ENCODE peak calls at places on chromosomes 1 and 21, in five cellular contexts. G, A, I, Z and P are unnamed samples.

GRCh38 chr1:5562331-5562730 is 429.9 kb downstream of the NPHP4 start:
- DNase-seq in G (no peak), Z (no peak), A (no peak), I (no peak), P (no peak)

GRCh38 chr1:116254776-116255175 is 118.3 kb upstream of the ATP1A1 start:
- DNase-seq in A (no peak), G (no peak), Z (no peak), I (no peak), P (no peak)

GRCh38 chr1:35899941-35900340 is 16.9 kb downstream of the AGO1 start:
- DNase-seq in Z (no peak), A (no peak), I (no peak), G (no peak), P (no peak)

GRCh38 chr1:29490204-29490934 is 254.0 kb downstream of the PTPRU start:
- DNase-seq in Z (no peak), I (no peak), A (no peak), G (no peak), P (no peak)

GRCh38 chr1:23111600-23112535 is 56.8 kb downstream of the LUZP1 start:
- DNase-seq in G (no peak), I (no peak), Z (no peak), A (no peak), P (no peak)

GRCh38 chr1:223700388-223700918 is 11.9 kb upstream of the CAPN2 start:
- DNase-seq in A (no peak), I (no peak), G (no peak), Z (no peak), P (no peak)

GRCh38 chr1:119659628-119660027 is 11.6 kb upstream of the ZNF697 start:
- DNase-seq in Z (no peak), A (peak; percentile 37), G (no peak), I (no peak), P (no peak)

GRCh38 chr1:92030701-92031107 is 919 bp downstream of the EPHX4 start:
- DNase-seq in G (no peak), Z (no peak), A (no peak), I (no peak), P (peak; percentile 72)

GRCh38 chr1:1020415-1021009 is 592 bp downstream of the AGRN start:
- DNase-seq in A (no peak), G (no peak), Z (no peak), I (no peak), P (no peak)

GRCh38 chr1:244163861-244164562 is 112.9 kb downstream of the ZBTB18 start:
- DNase-seq in G (no peak), Z (no peak), A (peak; percentile 55), I (no peak), P (peak; percentile 93)

GRCh38 chr1:210394281-210394798 is 65.6 kb downstream of the HHAT start:
- DNase-seq in I (no peak), G (no peak), Z (no peak), A (no peak), P (peak; percentile 66)

GRCh38 chr1:242530761-242531160 is 6.3 kb upstream of the PLD5 start:
- DNase-seq in A (no peak), Z (no peak), G (no peak), I (no peak), P (peak; percentile 98)

GRCh38 chr1:52534928-52535764 is 17.7 kb downstream of the TUT4 start:
- DNase-seq in Z (no peak), A (no peak), I (no peak), G (no peak), P (no peak)

GRCh38 chr1:185768371-185768770 is 34.2 kb downstream of the HMCN1 start:
- DNase-seq in I (no peak), G (no peak), Z (no peak), A (no peak), P (peak; percentile 78)

GRCh38 chr1:1067284-1068076 is 6.6 kb downstream of the RNF223 start:
- DNase-seq in Z (no peak), G (peak; percentile 86), A (no peak), I (no peak), P (no peak)

GRCh38 chr1:10602936-10603335 is 128.2 kb downstream of the PEX14 start:
- DNase-seq in G (no peak), I (no peak), Z (no peak), A (no peak), P (no peak)

GRCh38 chr1:157348538-157349480 is 203.5 kb downstream of the FCRL5 start:
- DNase-seq in Z (no peak), A (no peak), G (no peak), I (no peak), P (no peak)

GRCh38 chr21:45326169-45326833 is 38.6 kb upstream of the POFUT2 start:
- DNase-seq in A (no peak), G (peak; percentile 61), I (no peak), Z (peak; percentile 55), P (no peak)

GRCh38 chr21:21675601-21676000 is 677.4 kb downstream of the NCAM2 start:
- DNase-seq in A (no peak), G (no peak), Z (no peak), I (no peak), P (no peak)

GRCh38 chr1:117493906-117494305 is 111.9 kb upstream of the TENT5C start:
- DNase-seq in Z (no peak), G (no peak), A (no peak), I (no peak), P (no peak)

GRCh38 chr1:151790940-151791651 is 796 bp upstream of the TDRKH start:
- DNase-seq in Z (no peak), I (no peak), A (no peak), G (no peak), P (no peak)

GRCh38 chr1:160993544-160993943 is 27.4 kb downstream of the F11R start:
- DNase-seq in Z (no peak), A (no peak), G (no peak), I (no peak), P (no peak)

GRCh38 chr1:37559080-37559479 is 2.3 kb downstream of the DNALI1 start:
- DNase-seq in Z (no peak), G (no peak), A (no peak), I (no peak), P (no peak)

GRCh38 chr1:37557402-37557801 is 662 bp downstream of the DNALI1 start:
- DNase-seq in A (no peak), G (no peak), I (no peak), Z (no peak), P (no peak)

GRCh38 chr1:37558411-37558810 is 1.7 kb downstream of the DNALI1 start:
- DNase-seq in A (no peak), G (no peak), Z (no peak), I (no peak), P (no peak)

GRCh38 chr1:37553927-37554808 is at the start of gene SNIP1:
- DNase-seq in I (peak; percentile 93), Z (peak; percentile 94), A (peak; percentile 94), G (peak; percentile 92), P (peak; percentile 68)

DNA sequence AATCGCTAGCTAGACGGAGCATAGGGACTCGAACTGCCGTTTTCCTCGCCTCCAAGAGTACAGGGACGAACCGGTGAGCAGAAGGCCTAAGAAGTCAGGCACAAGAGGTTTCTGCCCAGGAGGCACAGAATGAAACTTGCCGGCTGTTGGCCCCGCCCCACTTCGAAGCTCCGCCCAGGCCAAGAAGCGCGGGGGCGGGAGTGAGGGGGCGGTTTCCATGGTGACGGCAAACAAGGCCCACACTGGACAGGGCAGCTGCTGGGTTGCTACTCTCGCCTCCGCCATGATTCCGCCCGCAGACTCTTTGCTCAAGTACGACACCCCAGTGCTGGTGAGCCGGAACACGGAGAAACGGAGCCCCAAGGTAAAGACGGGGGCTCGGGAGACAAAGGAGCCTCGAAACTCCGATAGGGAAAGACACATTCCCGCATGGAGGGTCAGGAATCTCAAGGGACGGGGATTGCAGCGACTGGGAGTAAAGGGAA is at the start of gene DNALI1:
- DNase-seq in A (peak; percentile 97), Z (peak; percentile 91), I (peak; percentile 90), G (peak; percentile 94), P (peak; percentile 52)
- H3K27ac ChIP-seq in A (no peak within 1 kb of the TSS), Z (no peak within 1 kb of the TSS), I (peak within 1 kb of the TSS; percentile 33), G (peak within 1 kb of the TSS; percentile 87), P (no peak within 1 kb of the TSS)

GRCh38 chr1:67130673-67131072 is 4.1 kb downstream of the C1orf141 start:
- DNase-seq in G (no peak), Z (no peak), A (no peak), I (no peak), P (no peak)

GRCh38 chr1:67126974-67127373 is 7.8 kb downstream of the C1orf141 start:
- DNase-seq in G (no peak), I (no peak), Z (no peak), A (no peak), P (no peak)

GRCh38 chr1:67124455-67124854 is 10.3 kb downstream of the C1orf141 start:
- DNase-seq in Z (no peak), I (no peak), G (no peak), A (no peak), P (no peak)

GRCh38 chr1:67120855-67121619 is 13.7 kb downstream of the C1orf141 start:
- DNase-seq in A (no peak), Z (no peak), G (no peak), I (no peak), P (no peak)

DNA sequence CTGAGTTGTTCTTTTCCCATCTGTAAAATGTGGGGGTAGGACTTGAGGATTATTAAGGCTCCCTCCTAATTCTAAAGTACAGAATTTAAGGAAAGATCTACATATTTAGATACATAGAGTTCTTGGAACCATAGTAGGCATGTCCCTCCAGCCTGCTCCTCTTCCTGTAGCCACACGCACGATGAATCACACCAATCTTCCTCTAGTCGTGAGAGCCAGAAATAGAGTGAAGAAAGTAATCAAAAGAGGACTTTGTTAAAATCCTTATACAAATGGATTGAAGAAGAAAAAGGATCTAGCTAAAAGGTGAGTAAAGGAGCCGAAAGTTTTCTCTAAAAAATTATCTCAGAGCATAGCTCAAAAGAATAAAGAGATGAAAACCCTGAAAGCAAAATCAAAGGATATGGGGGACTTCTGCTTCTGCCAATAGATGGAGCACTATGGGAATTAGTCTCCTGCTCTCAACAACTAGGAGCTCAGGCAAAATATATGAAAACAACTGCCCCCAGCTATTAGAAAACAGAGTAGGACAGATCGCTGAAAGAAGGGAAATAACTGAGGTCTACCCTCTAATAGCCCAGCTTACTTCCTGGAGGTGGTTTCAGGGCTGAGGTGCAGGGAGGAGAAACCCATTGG is 8.5 kb downstream of the C1orf141 start:
- DNase-seq in G (no peak), I (no peak), A (no peak), Z (no peak), P (peak; percentile 66)
- TF ChIP-seq CTCF in G (no peak), I (no peak), A (peak; percentile 37), Z (no peak), P (peak; percentile 53)

DNA sequence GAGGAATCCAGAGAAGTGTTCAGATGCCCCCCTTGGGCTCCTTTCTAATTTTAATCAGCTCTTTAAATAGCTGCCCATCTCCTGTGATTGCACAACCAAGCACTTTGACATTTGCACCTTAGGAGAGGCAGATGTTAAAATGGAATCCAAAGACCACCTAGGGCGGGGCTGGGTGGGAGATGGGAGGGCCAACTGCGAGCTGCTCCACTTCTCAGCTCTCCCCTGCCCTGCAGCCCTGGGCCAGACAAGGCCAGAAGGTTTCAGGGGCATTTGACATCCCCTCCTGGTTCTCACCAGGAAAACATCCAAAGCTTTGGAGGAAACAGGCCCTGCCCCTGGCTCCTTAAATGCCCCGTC is 106.9 kb downstream of the DHRS3 start:
- DNase-seq in G (no peak), I (no peak), Z (no peak), A (no peak), P (no peak)
- H3K27ac ChIP-seq in G (peak overlapping the region; percentile 28), I (no peak overlapping the region), Z (peak overlapping the region; percentile 22), A (no peak overlapping the region), P (no peak overlapping the region)

DNA sequence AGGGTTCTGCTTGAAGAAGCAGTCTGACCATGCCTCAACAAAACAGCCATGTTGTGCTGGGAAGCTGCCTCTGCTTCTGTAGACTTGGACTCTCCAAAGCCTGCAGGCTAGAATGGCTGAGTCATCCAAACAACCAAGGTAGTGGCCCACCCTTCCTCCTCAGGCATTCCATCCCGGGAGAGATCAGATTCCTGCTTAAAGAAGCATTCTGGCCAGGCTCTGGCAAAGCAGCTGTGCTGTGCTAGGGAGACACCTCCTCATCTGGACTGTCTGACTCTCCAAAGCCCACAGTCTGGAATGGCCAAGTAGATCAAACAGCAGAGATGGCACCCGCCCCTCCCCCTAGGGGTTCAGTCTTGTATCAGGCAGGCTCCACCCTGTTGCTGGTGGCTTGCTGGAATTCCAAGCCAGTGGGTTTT is 38.3 kb upstream of the F3 start:
- DNase-seq in G (no peak), I (no peak), Z (no peak), A (peak; percentile 69), P (peak; percentile 94)
- TF ChIP-seq CTCF in G (no peak), I (no peak), Z (no peak), A (no peak), P (no peak)